ENCODE peak calls at places on chromosomes 11 and 22, in four cellular contexts. C is A549, D is pancreas, T is SJSA1. M is an unnamed sample.

GRCh38 chr11:45211732-45212131 is 65.3 kb downstream of the PRDM11 start:
- DNase-seq in T (no peak), D (no peak), C (no peak), M (no peak)

GRCh38 chr11:2305862-2306823 is 4.3 kb downstream of the TSPAN32 start:
- DNase-seq in T (peak), C (no peak), D (no peak), M (no peak)

GRCh38 chr11:47373876-47374820 is 4.2 kb downstream of the SPI1 start:
- DNase-seq in D (peak), T (peak), C (peak), M (no peak)

GRCh38 chr22:42152661-42153270 is 22.2 kb upstream of the CYP2D6 start:
- DNase-seq in C (no peak), D (no peak), T (no peak), M (no peak)

GRCh38 chr11:108597736-108598355 is 4.3 kb upstream of the EXPH5 start:
- DNase-seq in D (no peak), T (no peak), C (no peak), M (no peak)

GRCh38 chr11:45655347-45655756 is 10.1 kb downstream of the CHST1 start:
- DNase-seq in C (peak), D (peak), T (peak), M (peak)

GRCh38 chr22:38699784-38700183 is 959 bp downstream of the JOSD1 start:
- DNase-seq in T (no peak), D (no peak), C (no peak), M (no peak)

GRCh38 chr11:84914511-84914910 is 712.6 kb downstream of the DLG2 start:
- DNase-seq in C (no peak), T (no peak), D (no peak), M (no peak)

GRCh38 chr11:73192272-73192671 is 25.8 kb upstream of the P2RY2 start:
- DNase-seq in T (no peak), D (no peak), C (no peak), M (peak)

GRCh38 chr11:80365980-80366379 is 925.1 kb upstream of the TENM4 start:
- DNase-seq in D (no peak), C (no peak), T (no peak), M (no peak)

DNA sequence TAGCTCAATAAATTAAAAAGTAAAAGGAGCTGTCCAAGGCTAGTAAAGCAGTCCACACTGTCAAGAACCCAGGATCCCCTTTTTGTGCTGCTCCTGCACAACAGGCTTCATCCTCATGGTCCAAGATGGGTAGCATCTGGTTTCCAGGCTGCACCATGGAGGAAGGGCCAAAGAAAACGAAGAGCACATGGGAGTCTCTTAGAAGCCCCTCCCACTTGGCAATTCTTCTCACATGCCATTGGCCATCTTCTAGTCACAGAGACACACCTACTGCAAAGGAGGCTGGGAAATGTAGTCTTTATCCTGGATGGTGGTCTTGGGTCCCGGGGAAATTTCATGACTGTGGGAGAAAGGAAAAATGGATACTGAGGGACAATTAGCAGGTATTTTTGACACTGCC is 37.8 kb downstream of the PRR5L start:
- DNase-seq in D (no peak), C (peak), T (no peak), M (no peak)
- H3K4me3 ChIP-seq in D (no peak), C (no peak), T (no peak), M (no peak)

GRCh38 chr11:27465629-27466028 is 7.0 kb downstream of the LGR4 start:
- DNase-seq in T (no peak), D (no peak), C (no peak), M (no peak)

GRCh38 chr11:27468643-27469332 is 3.8 kb downstream of the LGR4 start:
- DNase-seq in C (peak), D (no peak), T (no peak), M (peak)

GRCh38 chr11:27468209-27468608 is 4.4 kb downstream of the LGR4 start:
- DNase-seq in C (peak), D (no peak), T (no peak), M (peak)

GRCh38 chr11:27466363-27466762 is 6.2 kb downstream of the LGR4 start:
- DNase-seq in T (no peak), D (no peak), C (no peak), M (no peak)

GRCh38 chr11:27467181-27467913 is 5.2 kb downstream of the LGR4 start:
- DNase-seq in C (peak), T (no peak), D (no peak), M (no peak)
- H3K27ac ChIP-seq in C (peak), T (no peak), D (peak), M (peak)

DNA sequence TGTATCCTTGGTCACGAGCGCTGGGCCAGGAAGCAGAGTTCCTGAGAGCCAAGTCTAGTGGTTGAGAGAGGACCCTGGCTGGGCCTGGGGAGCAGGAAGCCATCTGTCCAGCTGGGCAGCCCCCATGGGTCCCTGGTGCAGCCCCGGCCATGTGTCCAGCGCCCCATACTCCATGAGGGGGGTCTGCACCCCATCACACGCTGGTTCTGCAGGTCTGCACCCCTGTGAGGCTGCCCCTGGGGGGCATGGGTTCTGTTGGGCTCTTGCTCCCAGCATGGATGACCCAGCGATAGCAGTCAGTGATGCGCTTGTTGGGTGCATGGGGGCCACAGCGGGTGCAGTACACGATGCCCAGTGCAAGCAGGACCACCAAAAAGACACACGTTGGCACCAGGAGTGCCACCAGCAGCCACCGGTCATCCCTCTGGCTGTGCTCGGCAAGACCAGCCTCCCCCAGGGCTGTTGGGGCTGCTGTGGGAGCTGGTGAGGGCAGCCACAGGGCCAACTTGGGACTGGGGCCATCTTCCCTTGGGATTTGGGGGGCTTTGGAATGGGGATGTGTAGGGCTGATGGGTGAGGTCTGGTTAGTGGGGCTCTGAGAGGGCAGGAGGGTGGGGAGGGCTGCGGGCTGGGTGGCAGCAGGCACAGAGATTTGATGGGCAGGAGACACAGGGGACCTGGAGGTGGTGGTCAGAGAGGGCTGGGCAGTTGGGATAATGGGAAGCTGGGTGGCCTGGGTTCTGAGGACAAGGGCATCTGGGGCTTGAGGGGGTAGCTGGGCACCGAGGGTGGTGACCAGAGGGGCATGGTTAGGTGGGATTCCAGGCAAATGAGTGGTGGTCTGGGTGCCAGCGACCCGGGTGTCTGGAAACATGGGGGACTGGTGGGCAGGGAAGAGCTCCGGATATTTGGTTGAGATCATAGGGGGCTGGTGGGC is 2.0 kb downstream of the CD248 start:
- DNase-seq in D (no peak), C (no peak), T (peak), M (no peak)
- H3K4me3 ChIP-seq in D (no peak), C (no peak), T (peak), M (no peak)

GRCh38 chr11:70420496-70420895 is 22.2 kb downstream of the CTTN start:
- DNase-seq in C (no peak), D (no peak), T (no peak), M (no peak)
- H3K27ac ChIP-seq in C (no peak), D (no peak), T (no peak), M (no peak)

DNA sequence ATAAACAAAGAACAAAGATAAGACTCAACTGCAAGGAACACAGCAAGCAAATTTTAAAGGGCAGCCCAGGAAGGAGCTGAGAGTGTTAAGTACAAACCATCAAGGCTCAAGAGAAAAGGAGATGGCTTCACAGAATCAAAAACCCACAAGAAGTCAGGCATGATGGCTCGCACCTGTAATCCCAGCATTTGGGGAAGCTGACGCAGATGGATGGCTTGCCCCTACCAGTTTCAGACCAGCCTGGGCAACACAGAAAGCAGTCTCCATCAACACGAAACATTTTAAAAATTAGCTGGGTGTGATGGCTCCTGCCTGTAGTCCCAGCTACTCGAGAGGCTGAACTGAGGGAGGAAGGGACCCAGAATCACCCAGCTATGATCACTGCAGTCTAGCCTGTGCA is 32.6 kb downstream of the MAPK1 start:
- DNase-seq in T (no peak), D (no peak), C (no peak), M (no peak)
- H3K4me3 ChIP-seq in T (no peak), D (no peak), C (no peak), M (no peak)

GRCh38 chr22:31038686-31039085 is 42.4 kb upstream of the SMTN start:
- DNase-seq in C (no peak), D (no peak), T (no peak), M (no peak)
- H3K27ac ChIP-seq in C (no peak), D (no peak), T (no peak), M (no peak)

DNA sequence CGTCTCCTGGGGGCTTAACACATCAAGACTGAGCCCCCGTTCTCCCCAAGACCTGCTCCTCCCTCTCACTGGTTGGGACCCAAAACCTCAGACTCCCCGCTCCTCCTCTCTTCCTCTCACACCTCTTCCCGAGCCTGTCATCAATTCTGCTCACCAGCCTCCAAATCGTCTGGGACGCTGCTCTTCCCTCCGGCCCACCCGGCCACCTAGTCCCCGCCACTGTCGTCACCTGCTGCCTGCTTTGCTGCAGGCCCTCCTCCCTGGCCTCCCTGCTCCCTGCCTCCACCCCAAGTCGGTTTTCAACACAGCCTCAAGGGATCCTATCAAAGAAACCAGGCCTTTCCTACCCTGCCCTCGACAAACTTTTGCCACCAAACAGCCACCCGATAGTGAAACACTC is 3.1 kb downstream of the MFNG start:
- DNase-seq in T (no peak), D (no peak), C (no peak), M (no peak)
- H3K4me3 ChIP-seq in T (no peak), D (no peak), C (no peak), M (no peak)

GRCh38 chr22:32541481-32541880 is 66.9 kb downstream of the FBXO7 start:
- DNase-seq in T (no peak), D (no peak), C (no peak), M (no peak)

GRCh38 chr22:32543020-32543357 is 68.4 kb downstream of the FBXO7 start:
- DNase-seq in D (no peak), T (no peak), C (no peak), M (no peak)

GRCh38 chr22:32538516-32538915 is 63.9 kb downstream of the FBXO7 start:
- DNase-seq in C (no peak), D (no peak), T (no peak), M (no peak)

GRCh38 chr22:32542332-32543019 is 67.9 kb downstream of the FBXO7 start:
- DNase-seq in T (no peak), C (no peak), D (no peak), M (no peak)

GRCh38 chr22:32539631-32540449 is 65.2 kb downstream of the FBXO7 start:
- DNase-seq in C (peak), D (no peak), T (no peak), M (no peak)
- H3K27ac ChIP-seq in C (no peak), D (no peak), T (no peak), M (no peak)

M was measured in keratinocyte.